ENCODE peak calls at places on chromosomes 2 and 18, in six cellular contexts. One of them, this sample, is unnamed.

GRCh38 chr2:172106128-172106961 is 3.6 kb upstream of the DLX2 start:
- DNase-seq in choroid plexus epithelial cell: no peak
- DNase-seq in cardiac muscle cell: peak; percentile 48
- DNase-seq in breast epithelium: no peak
- DNase-seq in tibial nerve: no peak
- DNase-seq in thoracic aorta: no peak
- DNase-seq in this sample: no peak

GRCh38 chr2:223036756-223037432 is 15.1 kb upstream of the KCNE4 start:
- DNase-seq in choroid plexus epithelial cell: no peak
- DNase-seq in cardiac muscle cell: no peak
- DNase-seq in breast epithelium: no peak
- DNase-seq in tibial nerve: no peak
- DNase-seq in thoracic aorta: no peak
- DNase-seq in this sample: no peak

GRCh38 chr18:34158881-34159690 is 65.6 kb downstream of the NOL4 start:
- DNase-seq in choroid plexus epithelial cell: peak; percentile 2
- DNase-seq in cardiac muscle cell: peak; percentile 19
- DNase-seq in breast epithelium: peak; percentile 41
- DNase-seq in tibial nerve: no peak
- DNase-seq in thoracic aorta: no peak
- DNase-seq in this sample: no peak

GRCh38 chr2:55839182-55839819 is 84.3 kb downstream of the EFEMP1 start:
- DNase-seq in choroid plexus epithelial cell: peak; percentile 50
- DNase-seq in cardiac muscle cell: peak; percentile 50
- DNase-seq in breast epithelium: no peak
- DNase-seq in tibial nerve: no peak
- DNase-seq in thoracic aorta: no peak
- DNase-seq in this sample: peak; percentile 77

GRCh38 chr2:68319397-68320117 is at the start of gene CNRIP1:
- DNase-seq in choroid plexus epithelial cell: peak; percentile 67
- DNase-seq in cardiac muscle cell: peak; percentile 89
- DNase-seq in breast epithelium: peak; percentile 53
- DNase-seq in tibial nerve: peak; percentile 54
- DNase-seq in thoracic aorta: peak; percentile 34
- DNase-seq in this sample: peak; percentile 44

GRCh38 chr18:9803698-9804516 is 81.9 kb upstream of the TXNDC2 start:
- DNase-seq in choroid plexus epithelial cell: no peak
- DNase-seq in cardiac muscle cell: peak; percentile 45
- DNase-seq in breast epithelium: no peak
- DNase-seq in tibial nerve: no peak
- DNase-seq in thoracic aorta: no peak
- DNase-seq in this sample: peak; percentile 28

GRCh38 chr2:26921323-26921722 is 49.1 kb upstream of the MAPRE3 start:
- DNase-seq in choroid plexus epithelial cell: no peak
- DNase-seq in cardiac muscle cell: no peak
- DNase-seq in breast epithelium: no peak
- DNase-seq in tibial nerve: no peak
- DNase-seq in thoracic aorta: no peak
- DNase-seq in this sample: no peak

GRCh38 chr2:150981826-150982225 is 279.8 kb downstream of the RBM43 start:
- DNase-seq in choroid plexus epithelial cell: peak; percentile 66
- DNase-seq in cardiac muscle cell: peak; percentile 44
- DNase-seq in breast epithelium: no peak
- DNase-seq in tibial nerve: no peak
- DNase-seq in thoracic aorta: no peak
- DNase-seq in this sample: no peak

GRCh38 chr2:162926501-162926900 is 87.9 kb upstream of the KCNH7 start:
- DNase-seq in choroid plexus epithelial cell: peak; percentile 34
- DNase-seq in cardiac muscle cell: no peak
- DNase-seq in breast epithelium: no peak
- DNase-seq in tibial nerve: no peak
- DNase-seq in thoracic aorta: no peak
- DNase-seq in this sample: peak; percentile 87

GRCh38 chr2:84839851-84840250 is 41.0 kb downstream of the TRABD2A start:
- DNase-seq in choroid plexus epithelial cell: no peak
- DNase-seq in cardiac muscle cell: no peak
- DNase-seq in breast epithelium: no peak
- DNase-seq in tibial nerve: no peak
- DNase-seq in thoracic aorta: no peak
- DNase-seq in this sample: no peak

GRCh38 chr2:84838434-84839145 is 42.3 kb downstream of the TRABD2A start:
- DNase-seq in choroid plexus epithelial cell: peak; percentile 24
- DNase-seq in cardiac muscle cell: no peak
- DNase-seq in breast epithelium: no peak
- DNase-seq in tibial nerve: no peak
- DNase-seq in thoracic aorta: no peak
- DNase-seq in this sample: no peak

GRCh38 chr2:84841577-84841976 is 39.3 kb downstream of the TRABD2A start:
- DNase-seq in choroid plexus epithelial cell: no peak
- DNase-seq in cardiac muscle cell: no peak
- DNase-seq in breast epithelium: no peak
- DNase-seq in tibial nerve: no peak
- DNase-seq in thoracic aorta: no peak
- DNase-seq in this sample: no peak

GRCh38 chr2:84844141-84844540 is 36.7 kb downstream of the TRABD2A start:
- DNase-seq in choroid plexus epithelial cell: no peak
- DNase-seq in cardiac muscle cell: no peak
- DNase-seq in breast epithelium: no peak
- DNase-seq in tibial nerve: no peak
- DNase-seq in thoracic aorta: no peak
- DNase-seq in this sample: no peak

DNA sequence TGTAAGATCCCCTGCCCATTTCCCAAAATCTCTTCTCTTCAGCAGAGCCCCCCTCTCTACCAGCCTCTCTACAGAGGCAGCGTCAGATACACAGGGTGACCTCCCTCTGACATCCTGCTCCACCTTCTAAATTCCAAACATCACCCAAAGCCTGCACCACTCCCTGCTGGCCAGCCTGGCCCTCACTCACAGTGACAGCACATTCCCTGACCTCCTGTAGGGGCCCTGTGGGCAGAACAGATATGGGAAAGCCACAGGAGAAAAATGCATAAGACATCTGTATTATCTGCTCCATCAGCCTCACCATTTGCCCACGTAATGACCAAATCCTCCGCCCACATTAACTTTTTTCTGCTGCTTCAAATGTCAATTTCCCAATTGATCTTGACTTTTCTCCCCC is 40.6 kb downstream of the TRABD2A start:
- DNase-seq in choroid plexus epithelial cell: no peak
- DNase-seq in cardiac muscle cell: peak; percentile 10
- DNase-seq in breast epithelium: no peak
- DNase-seq in tibial nerve: no peak
- DNase-seq in thoracic aorta: no peak
- DNase-seq in this sample: no peak
- TF ChIP-seq CTCF in choroid plexus epithelial cell: no peak
- TF ChIP-seq CTCF in cardiac muscle cell: no peak
- TF ChIP-seq CTCF in breast epithelium: no peak
- TF ChIP-seq CTCF in tibial nerve: no peak
- TF ChIP-seq CTCF in thoracic aorta: no peak
- TF ChIP-seq CTCF in this sample: no peak

GRCh38 chr2:11777886-11778415 is 31.5 kb downstream of the LPIN1 start:
- DNase-seq in choroid plexus epithelial cell: no peak
- DNase-seq in cardiac muscle cell: no peak
- DNase-seq in breast epithelium: no peak
- DNase-seq in tibial nerve: no peak
- DNase-seq in thoracic aorta: no peak
- DNase-seq in this sample: no peak

GRCh38 chr2:11781624-11782023 is 35.2 kb downstream of the LPIN1 start:
- DNase-seq in choroid plexus epithelial cell: peak; percentile 26
- DNase-seq in cardiac muscle cell: no peak
- DNase-seq in breast epithelium: no peak
- DNase-seq in tibial nerve: no peak
- DNase-seq in thoracic aorta: no peak
- DNase-seq in this sample: no peak

GRCh38 chr2:11775384-11775783 is 29.0 kb downstream of the LPIN1 start:
- DNase-seq in choroid plexus epithelial cell: peak; percentile 33
- DNase-seq in cardiac muscle cell: no peak
- DNase-seq in breast epithelium: no peak
- DNase-seq in tibial nerve: no peak
- DNase-seq in thoracic aorta: no peak
- DNase-seq in this sample: no peak

GRCh38 chr2:11777066-11777782 is 30.8 kb downstream of the LPIN1 start:
- DNase-seq in choroid plexus epithelial cell: no peak
- DNase-seq in cardiac muscle cell: no peak
- DNase-seq in breast epithelium: no peak
- DNase-seq in tibial nerve: peak; percentile 46
- DNase-seq in thoracic aorta: no peak
- DNase-seq in this sample: no peak

GRCh38 chr2:11778923-11779757 is 32.7 kb downstream of the LPIN1 start:
- DNase-seq in choroid plexus epithelial cell: peak; percentile 73
- DNase-seq in cardiac muscle cell: peak; percentile 74
- DNase-seq in breast epithelium: peak; percentile 79
- DNase-seq in tibial nerve: peak; percentile 72
- DNase-seq in thoracic aorta: peak; percentile 17
- DNase-seq in this sample: peak; percentile 73
- TF ChIP-seq CTCF in choroid plexus epithelial cell: peak; percentile 95
- TF ChIP-seq CTCF in cardiac muscle cell: peak; percentile 90
- TF ChIP-seq CTCF in breast epithelium: peak; percentile 98
- TF ChIP-seq CTCF in tibial nerve: peak; percentile 98
- TF ChIP-seq CTCF in thoracic aorta: peak; percentile 99
- TF ChIP-seq CTCF in this sample: peak; percentile 98

GRCh38 chr2:157056200-157056676 is 201.3 kb upstream of the GALNT5 start:
- DNase-seq in choroid plexus epithelial cell: peak; percentile 86
- DNase-seq in cardiac muscle cell: peak; percentile 79
- DNase-seq in breast epithelium: no peak
- DNase-seq in tibial nerve: no peak
- DNase-seq in thoracic aorta: no peak
- DNase-seq in this sample: peak; percentile 56

GRCh38 chr2:157053876-157054275 is 203.6 kb upstream of the GALNT5 start:
- DNase-seq in choroid plexus epithelial cell: no peak
- DNase-seq in cardiac muscle cell: no peak
- DNase-seq in breast epithelium: no peak
- DNase-seq in tibial nerve: no peak
- DNase-seq in thoracic aorta: no peak
- DNase-seq in this sample: no peak

GRCh38 chr2:157052685-157053224 is 204.8 kb upstream of the GALNT5 start:
- DNase-seq in choroid plexus epithelial cell: peak; percentile 92
- DNase-seq in cardiac muscle cell: peak; percentile 85
- DNase-seq in breast epithelium: no peak
- DNase-seq in tibial nerve: no peak
- DNase-seq in thoracic aorta: no peak
- DNase-seq in this sample: peak; percentile 75

GRCh38 chr2:157058161-157058560 is 199.3 kb upstream of the GALNT5 start:
- DNase-seq in choroid plexus epithelial cell: no peak
- DNase-seq in cardiac muscle cell: no peak
- DNase-seq in breast epithelium: no peak
- DNase-seq in tibial nerve: no peak
- DNase-seq in thoracic aorta: no peak
- DNase-seq in this sample: no peak

DNA sequence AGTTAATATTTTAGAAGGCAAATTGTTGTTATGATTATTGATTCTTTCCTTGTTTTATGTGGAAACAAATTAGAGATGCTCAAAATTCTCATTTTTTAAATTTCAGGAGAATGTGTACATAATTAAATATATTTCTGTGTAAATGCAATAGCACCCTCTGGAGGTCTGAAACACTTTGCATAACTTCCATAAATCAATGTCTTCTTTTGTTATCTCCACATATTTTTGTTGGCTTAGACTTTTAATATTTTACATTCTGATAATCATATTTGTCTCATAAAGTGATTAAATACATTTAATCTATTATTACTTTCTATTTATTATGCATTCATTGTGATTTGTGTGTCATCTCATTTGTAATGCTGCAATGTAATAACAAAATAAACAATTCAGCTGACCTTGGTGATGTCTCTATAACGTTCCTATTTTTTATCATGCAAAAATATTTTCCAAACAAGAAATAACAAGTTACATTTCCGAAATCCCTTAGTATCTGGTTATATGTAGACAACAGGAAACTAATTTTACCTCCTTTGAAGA is 201.8 kb upstream of the GALNT5 start:
- DNase-seq in choroid plexus epithelial cell: peak; percentile 78
- DNase-seq in cardiac muscle cell: peak; percentile 66
- DNase-seq in breast epithelium: no peak
- DNase-seq in tibial nerve: no peak
- DNase-seq in thoracic aorta: no peak
- DNase-seq in this sample: peak; percentile 40
- TF ChIP-seq CTCF in choroid plexus epithelial cell: peak; percentile 62
- TF ChIP-seq CTCF in cardiac muscle cell: peak; percentile 62
- TF ChIP-seq CTCF in breast epithelium: peak; percentile 35
- TF ChIP-seq CTCF in tibial nerve: peak; percentile 61
- TF ChIP-seq CTCF in thoracic aorta: no peak
- TF ChIP-seq CTCF in this sample: peak; percentile 41

GRCh38 chr2:43130548-43130875 is 95.9 kb downstream of the ZFP36L2 start:
- DNase-seq in choroid plexus epithelial cell: no peak
- DNase-seq in cardiac muscle cell: no peak
- DNase-seq in breast epithelium: no peak
- DNase-seq in tibial nerve: no peak
- DNase-seq in thoracic aorta: no peak
- DNase-seq in this sample: no peak

GRCh38 chr2:43129254-43129653 is 97.2 kb downstream of the ZFP36L2 start:
- DNase-seq in choroid plexus epithelial cell: no peak
- DNase-seq in cardiac muscle cell: no peak
- DNase-seq in breast epithelium: no peak
- DNase-seq in tibial nerve: no peak
- DNase-seq in thoracic aorta: no peak
- DNase-seq in this sample: no peak

GRCh38 chr2:43127941-43128561 is 98.4 kb downstream of the ZFP36L2 start:
- DNase-seq in choroid plexus epithelial cell: no peak
- DNase-seq in cardiac muscle cell: no peak
- DNase-seq in breast epithelium: no peak
- DNase-seq in tibial nerve: no peak
- DNase-seq in thoracic aorta: no peak
- DNase-seq in this sample: no peak

GRCh38 chr2:43131051-43131889 is 95.1 kb downstream of the ZFP36L2 start:
- DNase-seq in choroid plexus epithelial cell: peak; percentile 88
- DNase-seq in cardiac muscle cell: peak; percentile 87
- DNase-seq in breast epithelium: peak; percentile 88
- DNase-seq in tibial nerve: peak; percentile 36
- DNase-seq in thoracic aorta: peak; percentile 75
- DNase-seq in this sample: peak; percentile 99

GRCh38 chr2:43129676-43130547 is 96.5 kb downstream of the ZFP36L2 start:
- DNase-seq in choroid plexus epithelial cell: no peak
- DNase-seq in cardiac muscle cell: peak; percentile 59
- DNase-seq in breast epithelium: no peak
- DNase-seq in tibial nerve: no peak
- DNase-seq in thoracic aorta: no peak
- DNase-seq in this sample: no peak
- TF ChIP-seq CTCF in choroid plexus epithelial cell: no peak
- TF ChIP-seq CTCF in cardiac muscle cell: no peak
- TF ChIP-seq CTCF in breast epithelium: no peak
- TF ChIP-seq CTCF in tibial nerve: no peak
- TF ChIP-seq CTCF in thoracic aorta: no peak
- TF ChIP-seq CTCF in this sample: no peak

GRCh38 chr2:32212293-32212692 is 46.6 kb downstream of the SLC30A6 start:
- DNase-seq in choroid plexus epithelial cell: peak; percentile 25
- DNase-seq in cardiac muscle cell: no peak
- DNase-seq in breast epithelium: no peak
- DNase-seq in tibial nerve: no peak
- DNase-seq in thoracic aorta: no peak
- DNase-seq in this sample: no peak
- TF ChIP-seq CTCF in choroid plexus epithelial cell: no peak
- TF ChIP-seq CTCF in cardiac muscle cell: no peak
- TF ChIP-seq CTCF in breast epithelium: no peak
- TF ChIP-seq CTCF in tibial nerve: no peak
- TF ChIP-seq CTCF in thoracic aorta: no peak
- TF ChIP-seq CTCF in this sample: no peak

This sample was measured in MCF 10A.